ENCODE peak calls at places on chromosomes 11 and 22, in four cellular contexts. G, H, I and U are unnamed samples. For H3K4me1 and H3K27me3, the result is how much of the 10 kb centered on the place peaks cover.

GRCh38 chr11:13765886-13766285 is 97.4 kb downstream of the FAR1 start:
- DNase-seq in G (no peak), H (no peak), I (no peak), U (no peak)

GRCh38 chr11:125132071-125132470 is 20.6 kb upstream of the TMEM218 start:
- DNase-seq in G (no peak), H (no peak), I (no peak), U (no peak)

GRCh38 chr22:23180301-23180892 is at the start of gene BCR:
- DNase-seq in G (peak), H (peak), I (peak), U (peak)

GRCh38 chr22:19376247-19376646 is 55.3 kb downstream of the HIRA start:
- DNase-seq in G (no peak), H (no peak), I (no peak), U (no peak)

GRCh38 chr11:132312161-132312560 is 941.7 kb downstream of the NTM start:
- DNase-seq in G (no peak), H (no peak), I (no peak), U (no peak)

GRCh38 chr11:71458146-71459070 is 5.4 kb downstream of the NADSYN1 start:
- DNase-seq in G (no peak), H (no peak), I (no peak), U (no peak)

GRCh38 chr22:39244496-39245129 is at the start of gene PDGFB:
- DNase-seq in G (no peak), H (peak), I (no peak), U (peak)

GRCh38 chr11:74318241-74318932 is 6.9 kb upstream of the P4HA3 start:
- DNase-seq in G (no peak), H (no peak), I (no peak), U (no peak)

GRCh38 chr11:27296406-27296994 is 66.5 kb downstream of the CCDC34 start:
- DNase-seq in G (no peak), H (peak), I (no peak), U (no peak)

GRCh38 chr11:57276857-57277505 is 39.9 kb upstream of the APLNR start:
- DNase-seq in G (no peak), H (no peak), I (no peak), U (no peak)

GRCh38 chr11:130677486-130678153 is 229.2 kb downstream of the ADAMTS15 start:
- DNase-seq in G (no peak), H (peak), I (no peak), U (no peak)

GRCh38 chr22:29964777-29965176 is 81.8 kb downstream of the MTMR3 start:
- DNase-seq in G (no peak), H (no peak), I (no peak), U (no peak)

GRCh38 chr11:122850076-122850631 is 11.9 kb downstream of the CRTAM start:
- DNase-seq in G (no peak), H (peak), I (no peak), U (no peak)

GRCh38 chr11:120184946-120185677 is 25.7 kb upstream of the OAF start:
- DNase-seq in G (peak), H (no peak), I (peak), U (peak)

GRCh38 chr11:6703247-6704063 is 20.3 kb upstream of the MRPL17 start:
- DNase-seq in G (peak), H (peak), I (peak), U (peak)

GRCh38 chr11:44605068-44605708 is 39.7 kb downstream of the CD82 start:
- DNase-seq in G (no peak), H (no peak), I (no peak), U (no peak)

GRCh38 chr11:127195791-127196190 is 195.2 kb upstream of the KIRREL3 start:
- DNase-seq in G (no peak), H (no peak), I (no peak), U (no peak)

GRCh38 chr11:31499576-31500178 is 9.7 kb downstream of the IMMP1L start:
- DNase-seq in G (no peak), H (no peak), I (no peak), U (no peak)

DNA sequence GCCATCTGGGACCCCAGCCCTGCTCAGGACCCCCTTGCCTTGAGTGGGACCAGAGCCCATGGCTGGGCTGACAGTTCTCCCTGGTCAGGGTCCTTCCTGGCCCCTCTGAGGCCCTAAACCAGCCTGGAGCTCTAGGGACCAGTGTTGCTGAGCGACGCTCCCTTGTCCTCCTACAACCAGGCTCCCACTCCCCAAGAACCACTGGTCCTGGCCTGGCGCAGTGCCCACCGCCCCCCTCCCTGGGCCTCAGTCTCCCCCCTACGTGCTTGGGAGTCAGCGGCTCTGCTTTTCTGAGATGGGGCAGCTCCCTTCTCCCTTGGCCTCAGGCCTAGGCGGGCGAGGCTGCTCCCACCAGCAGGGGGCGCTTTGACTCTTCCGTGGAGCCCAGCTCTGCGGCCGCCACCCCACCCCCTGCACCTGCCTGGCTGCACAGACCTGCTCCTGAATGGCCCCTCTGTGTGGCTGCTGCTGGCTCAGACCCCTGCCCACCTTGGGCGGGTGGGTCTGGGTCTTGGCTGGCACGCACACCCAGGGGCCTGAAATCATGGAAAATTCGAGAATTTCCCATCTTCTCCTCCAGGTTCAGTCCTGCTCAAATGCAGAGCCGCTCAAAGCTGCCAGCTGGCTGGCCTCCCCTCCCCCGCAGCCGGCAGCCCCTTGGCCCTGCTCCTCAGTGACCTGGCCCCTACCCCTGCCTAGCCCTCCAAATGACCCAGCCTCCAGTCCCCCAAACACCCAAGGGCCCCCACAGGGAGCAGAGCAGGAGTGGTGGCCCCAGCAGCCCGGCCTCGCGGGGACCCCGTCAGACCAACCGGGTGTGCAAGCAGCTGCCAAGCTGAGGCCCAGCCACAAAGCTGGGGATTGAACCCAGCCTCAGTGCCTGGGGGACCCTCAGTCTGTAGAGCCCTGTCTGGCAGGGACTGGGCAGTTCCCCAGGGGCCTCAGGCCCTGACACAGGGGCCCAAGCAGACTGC is 9.1 kb downstream of the PRR33 start:
- DNase-seq in G (peak), H (peak), I (peak), U (peak)
- H3K4me3 ChIP-seq in G (no peak), H (no peak), I (no peak), U (no peak)

DNA sequence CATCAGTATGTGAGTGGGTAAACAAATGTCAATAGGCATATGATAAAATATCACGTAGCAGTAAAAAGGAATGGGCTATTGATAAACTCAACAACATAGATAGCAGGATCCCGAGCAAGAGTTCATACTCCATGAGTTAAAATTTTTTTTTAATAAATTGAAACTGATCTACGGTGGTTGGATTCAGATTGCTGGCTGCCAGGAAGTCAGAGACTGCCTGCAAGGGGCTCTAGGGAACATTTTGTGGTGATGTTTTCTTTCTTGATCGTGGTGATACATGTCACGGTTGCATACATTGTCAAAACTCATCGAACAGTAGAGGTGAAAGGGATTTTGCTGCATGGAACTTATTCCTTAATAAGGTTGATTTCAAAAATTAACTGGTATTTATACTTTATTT is 62.6 kb upstream of the WNT7B start:
- DNase-seq in G (no peak), H (no peak), I (no peak), U (no peak)
- H3K4me1 ChIP-seq in G (under half), H (under half), I (half or more), U (under half)

DNA sequence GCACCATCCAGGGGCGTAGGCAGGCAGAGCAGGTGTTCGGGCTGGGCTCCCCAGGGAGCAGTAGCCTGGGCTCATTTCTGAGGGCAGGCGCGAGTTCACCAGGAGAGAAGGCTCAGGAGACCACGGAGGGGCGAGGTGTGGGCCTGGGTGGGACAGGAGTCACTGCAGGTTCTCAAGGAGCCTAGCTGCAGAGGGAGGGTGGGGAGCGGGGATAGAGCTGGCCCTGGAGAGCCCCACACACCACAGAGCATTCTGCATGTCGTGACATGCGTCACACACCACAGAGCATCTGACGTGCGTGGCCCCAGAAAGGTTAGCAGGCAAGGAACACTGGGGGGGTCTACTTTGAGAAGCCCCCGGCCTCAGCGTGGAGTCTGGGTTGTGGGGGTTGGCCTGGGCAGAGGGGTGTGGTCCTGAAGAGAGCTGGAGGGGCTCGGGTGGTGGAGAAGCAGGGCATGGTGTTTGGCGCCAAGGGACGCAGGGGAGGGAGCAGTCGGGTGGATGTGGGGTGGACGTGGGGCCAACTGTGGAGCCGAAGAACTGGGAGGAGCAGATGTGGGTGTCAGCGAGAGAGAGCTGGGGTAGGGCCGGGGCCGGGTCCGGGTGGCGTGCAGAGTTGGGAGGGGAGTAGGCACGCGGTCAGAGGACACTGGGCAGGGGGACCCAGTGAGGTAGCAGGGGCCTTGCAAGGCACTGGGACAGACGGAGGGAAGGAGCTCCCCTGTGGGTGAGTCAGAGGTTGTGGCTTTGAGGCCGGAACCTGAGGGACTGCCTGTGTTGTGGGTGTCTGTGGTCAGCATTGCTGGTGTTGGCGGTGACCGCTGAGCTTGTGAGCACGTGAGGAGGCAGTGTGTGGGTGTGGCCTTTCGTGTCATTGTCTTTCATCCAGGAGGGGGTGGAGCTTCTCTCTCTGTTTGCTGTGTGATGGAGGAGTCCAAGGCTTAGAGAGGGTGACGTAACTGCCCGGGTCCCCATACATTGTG is 25.5 kb downstream of the CTTN start:
- DNase-seq in G (peak), H (peak), I (peak), U (no peak)
- H3K27me3 ChIP-seq in G (under half), H (under half), I (under half), U (under half)

GRCh38 chr11:65672982-65673381 is 10.3 kb upstream of the RELA start:
- DNase-seq in G (no peak), H (no peak), I (no peak), U (no peak)

DNA sequence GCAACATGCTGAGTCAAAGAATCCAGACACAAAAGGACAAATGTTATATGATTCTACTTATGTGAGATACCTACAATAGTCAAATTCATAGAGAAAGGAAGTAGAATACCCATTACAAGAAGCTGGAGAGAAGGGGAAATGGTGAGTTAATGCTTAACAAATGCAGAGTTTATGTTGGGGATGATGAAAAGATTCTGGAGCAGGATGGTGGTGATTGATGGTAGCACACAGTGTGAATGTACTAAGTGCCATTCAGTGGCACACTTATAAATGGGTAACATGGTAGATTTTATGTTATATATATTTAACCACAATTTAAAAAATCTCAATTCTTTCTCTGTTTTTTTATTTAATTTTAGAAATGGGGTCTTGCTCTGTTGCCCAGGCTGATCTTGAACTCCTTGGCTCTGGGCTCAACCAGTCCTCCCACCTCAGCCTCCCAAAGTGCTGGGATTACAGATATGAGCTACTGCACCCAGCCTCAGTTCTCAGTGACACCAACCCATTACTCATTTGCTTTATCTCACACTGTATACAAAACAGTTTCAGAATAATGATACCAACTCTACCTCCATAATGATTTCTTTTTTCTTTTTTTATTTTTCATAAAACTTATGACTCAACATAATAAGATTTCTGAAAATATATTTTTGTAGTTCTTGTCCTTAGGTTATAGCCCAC is 9.6 kb upstream of the RELA start:
- DNase-seq in G (no peak), H (no peak), I (no peak), U (no peak)
- H3K4me3 ChIP-seq in G (no peak), H (no peak), I (no peak), U (no peak)

DNA sequence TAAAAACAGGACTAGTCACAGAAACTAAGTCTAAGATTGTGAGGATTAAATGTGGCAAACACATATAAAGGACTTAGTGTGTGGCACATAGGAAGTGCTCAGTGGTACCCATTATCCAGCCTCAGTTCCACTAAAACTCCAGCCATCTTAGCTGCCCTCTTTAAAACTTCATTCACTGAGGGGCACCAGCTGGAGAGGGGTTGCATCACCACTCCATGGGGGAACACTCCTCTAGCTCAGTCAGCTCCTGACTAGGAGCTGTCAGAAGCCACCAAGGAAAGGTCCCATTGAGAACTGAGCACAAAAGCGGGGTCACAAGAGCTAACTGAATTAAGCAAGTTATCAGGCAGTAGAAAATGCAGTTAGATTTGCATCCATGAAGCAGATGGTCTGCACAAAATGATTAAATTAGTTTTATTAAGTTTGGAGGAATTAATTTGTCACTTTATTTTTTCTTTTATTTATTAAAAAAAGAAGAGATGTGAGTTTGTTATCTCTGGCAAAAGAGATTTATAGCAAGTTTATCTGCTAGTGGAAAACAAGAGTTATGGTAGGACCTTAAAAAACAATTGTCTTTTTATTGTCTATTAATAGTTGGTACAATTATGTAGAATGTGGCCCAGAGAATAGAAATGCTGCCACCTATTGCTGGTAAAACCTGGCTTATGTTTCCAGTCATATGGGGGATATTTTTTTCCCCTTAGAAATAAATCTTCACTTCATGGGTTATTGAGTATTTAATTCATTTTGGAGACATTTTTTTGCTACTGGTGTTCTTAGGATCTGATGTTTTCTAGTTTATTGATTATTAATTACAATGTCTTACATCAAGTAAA is 95.7 kb downstream of the NAV2 start:
- DNase-seq in G (no peak), H (no peak), I (no peak), U (no peak)
- H3K4me1 ChIP-seq in G (under half), H (under half), I (under half), U (under half)